ENCODE peak calls at places on chromosomes 7 and 10, in seven cellular contexts. Z, M, T, G, D, Q and A are unnamed samples.

GRCh38 chr7:11587814-11588213 is 244.2 kb downstream of the THSD7A start:
- DNase-seq in Z (no peak), M (no peak), T (no peak), G (no peak), D (no peak), Q (no peak), A (no peak)

GRCh38 chr7:23410446-23411183 is 59.7 kb downstream of the IGF2BP3 start:
- DNase-seq in Z (no peak), M (no peak), T (no peak), G (no peak), D (no peak), Q (no peak), A (no peak)

GRCh38 chr10:8269976-8270375 is 215.5 kb downstream of the GATA3 start:
- DNase-seq in Z (no peak), M (no peak), T (no peak), G (no peak), D (no peak), Q (no peak), A (no peak)

GRCh38 chr10:62306663-62307062 is 38.0 kb upstream of the RTKN2 start:
- DNase-seq in Z (no peak), M (no peak), T (no peak), G (no peak), D (no peak), Q (no peak), A (no peak)

GRCh38 chr7:133315332-133316040 is 62.6 kb downstream of the EXOC4 start:
- DNase-seq in Z (no peak), M (no peak), T (no peak), G (no peak), D (no peak), Q (no peak), A (no peak)

GRCh38 chr7:117982071-117983055 is 109.1 kb upstream of the CTTNBP2 start:
- DNase-seq in Z (no peak), M (no peak), T (no peak), G (no peak), D (no peak), Q (no peak), A (peak; percentile 15)

GRCh38 chr10:31919010-31919409 is 9.6 kb downstream of the ARHGAP12 start:
- DNase-seq in Z (no peak), M (no peak), T (no peak), G (no peak), D (no peak), Q (no peak), A (no peak)

GRCh38 chr7:65722361-65722792 is 150.5 kb upstream of the VKORC1L1 start:
- DNase-seq in Z (peak; percentile 77), M (peak; percentile 62), T (peak; percentile 70), G (no peak), D (no peak), Q (no peak), A (peak; percentile 75)

GRCh38 chr7:101956130-101956529 is 138.7 kb downstream of the CUX1 start:
- DNase-seq in Z (no peak), M (no peak), T (no peak), G (no peak), D (no peak), Q (no peak), A (no peak)

GRCh38 chr10:49082767-49083166 is 32.6 kb downstream of the VSTM4 start:
- DNase-seq in Z (no peak), M (no peak), T (no peak), G (no peak), D (no peak), Q (no peak), A (no peak)

GRCh38 chr7:30253796-30254165 is 30.6 kb upstream of the ZNRF2 start:
- DNase-seq in Z (no peak), M (no peak), T (no peak), G (no peak), D (no peak), Q (no peak), A (no peak)

GRCh38 chr7:30254717-30255095 is 29.7 kb upstream of the ZNRF2 start:
- DNase-seq in Z (no peak), M (no peak), T (no peak), G (no peak), D (no peak), Q (no peak), A (peak; percentile 51)

GRCh38 chr7:30254248-30254647 is 30.1 kb upstream of the ZNRF2 start:
- DNase-seq in Z (no peak), M (no peak), T (no peak), G (no peak), D (no peak), Q (no peak), A (no peak)

GRCh38 chr7:30251708-30252329 is 32.6 kb upstream of the ZNRF2 start:
- DNase-seq in Z (no peak), M (no peak), T (no peak), G (no peak), D (no peak), Q (no peak), A (no peak)

GRCh38 chr7:30252885-30253795 is 31.3 kb upstream of the ZNRF2 start:
- DNase-seq in Z (peak; percentile 84), M (no peak), T (peak; percentile 70), G (no peak), D (no peak), Q (no peak), A (peak; percentile 62)
- TF ChIP-seq POLR2AphosphoS5 in Z (peak; percentile 49), M (no peak), T (no peak), G (no peak), D (no peak), Q (no peak), A (no peak)

GRCh38 chr7:90266808-90267207 is 21.8 kb downstream of the CFAP69 start:
- DNase-seq in Z (no peak), M (no peak), T (no peak), G (no peak), D (no peak), Q (no peak), A (no peak)
- TF ChIP-seq EP300 in Z (no peak), M (no peak), T (peak; percentile 19), G (no peak), D (no peak), Q (no peak), A (no peak)

GRCh38 chr10:59752278-59752940 is 846 bp downstream of the MRLN start:
- DNase-seq in Z (no peak), M (no peak), T (no peak), G (no peak), D (no peak), Q (peak; percentile 66), A (no peak)
- H3K27ac ChIP-seq in Z (no peak overlapping the region), M (no peak overlapping the region), T (no peak overlapping the region), G (no peak overlapping the region), D (no peak overlapping the region), Q (no peak overlapping the region), A (no peak overlapping the region)

DNA sequence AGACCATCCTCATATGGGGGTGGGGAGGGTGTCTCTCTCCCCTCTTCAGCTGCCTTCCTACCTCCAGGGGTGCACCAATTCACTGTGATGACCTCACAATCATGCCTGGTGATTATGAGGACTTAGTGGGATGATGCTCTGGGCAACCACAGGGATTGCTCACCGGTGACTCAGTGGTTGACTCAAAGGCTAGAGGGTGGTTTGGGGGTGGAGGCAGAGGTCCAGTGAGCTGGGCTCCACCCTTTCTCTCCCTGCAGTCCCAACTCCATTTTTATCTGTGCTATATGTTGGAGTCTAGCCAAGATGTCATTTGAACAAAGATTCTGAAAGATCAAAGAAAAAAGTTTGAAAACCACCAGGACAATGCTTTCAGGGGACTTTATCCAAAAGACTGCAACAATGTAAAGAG is 286.9 kb downstream of the KCNMA1 start:
- DNase-seq in Z (peak; percentile 43), M (peak; percentile 19), T (peak; percentile 76), G (no peak), D (no peak), Q (no peak), A (no peak)
- TF ChIP-seq POLR2AphosphoS5 in Z (no peak), M (peak; percentile 78), T (no peak), G (no peak), D (no peak), Q (peak; percentile 58), A (no peak)

GRCh38 chr10:34748767-34749166 is 66.3 kb downstream of the PARD3 start:
- DNase-seq in Z (no peak), M (no peak), T (no peak), G (no peak), D (no peak), Q (no peak), A (no peak)
- TF ChIP-seq EP300 in Z (no peak), M (no peak), T (no peak), G (no peak), D (no peak), Q (no peak), A (no peak)

GRCh38 chr7:86326847-86327246 is 316.9 kb upstream of the GRM3 start:
- DNase-seq in Z (no peak), M (no peak), T (no peak), G (no peak), D (no peak), Q (no peak), A (no peak)
- H3K27ac ChIP-seq in Z (no peak overlapping the region), M (no peak overlapping the region), T (no peak overlapping the region), G (no peak overlapping the region), D (no peak overlapping the region), Q (no peak overlapping the region), A (no peak overlapping the region)

GRCh38 chr10:13891542-13892431 is 305.0 kb downstream of the PRPF18 start:
- DNase-seq in Z (no peak), M (peak; percentile 93), T (no peak), G (no peak), D (no peak), Q (no peak), A (no peak)

GRCh38 chr10:13890617-13891541 is 304.1 kb downstream of the PRPF18 start:
- DNase-seq in Z (no peak), M (peak; percentile 69), T (peak; percentile 71), G (no peak), D (no peak), Q (no peak), A (no peak)

GRCh38 chr10:13892871-13893270 is 306.1 kb downstream of the PRPF18 start:
- DNase-seq in Z (no peak), M (no peak), T (no peak), G (no peak), D (no peak), Q (no peak), A (no peak)

GRCh38 chr10:13893926-13894325 is 307.2 kb downstream of the PRPF18 start:
- DNase-seq in Z (no peak), M (peak; percentile 66), T (no peak), G (no peak), D (no peak), Q (no peak), A (no peak)

GRCh38 chr10:13890233-13890616 is 303.5 kb downstream of the PRPF18 start:
- DNase-seq in Z (no peak), M (no peak), T (no peak), G (no peak), D (no peak), Q (no peak), A (no peak)
- TF ChIP-seq POLR2AphosphoS5 in Z (no peak), M (no peak), T (no peak), G (no peak), D (no peak), Q (no peak), A (no peak)

GRCh38 chr10:23283680-23284079 is 60.9 kb downstream of the C10orf67 start:
- DNase-seq in Z (no peak), M (no peak), T (no peak), G (no peak), D (no peak), Q (no peak), A (no peak)
- TF ChIP-seq EP300 in Z (no peak), M (no peak), T (no peak), G (no peak), D (no peak), Q (no peak), A (no peak)